ENCODE peak calls at places on chromosomes 6 and 20, in ten cellular contexts. D is coronary artery, U is endothelial cell, Q is fibroblast of pulmonary artery, H is astrocyte of the spinal cord, T is neural crest cell, G is foreskin keratinocyte, P is lung, B is GM12865, E is neural progenitor cell. X is an unnamed sample.

GRCh38 chr6:113317870-113318269 is 539.3 kb upstream of the MARCKS start:
- DNase-seq in D (no peak), U (peak), T (peak), Q (no peak), E (peak), G (no peak), B (no peak), H (no peak), P (no peak), X (peak)

GRCh38 chr6:44024597-44025219 is 102.5 kb downstream of the MRPL14 start:
- DNase-seq in H (no peak), D (no peak), B (no peak), U (no peak), G (no peak), P (no peak), T (no peak), E (no peak), Q (no peak), X (no peak)

GRCh38 chr20:4613718-4614620 is 107.7 kb upstream of the PRND start:
- DNase-seq in Q (peak), D (no peak), G (peak), H (peak), U (peak), E (peak), T (peak), P (no peak), B (peak), X (peak)

GRCh38 chr6:154123131-154123530 is 84.1 kb downstream of the OPRM1 start:
- DNase-seq in B (no peak), U (no peak), T (no peak), P (no peak), D (no peak), Q (no peak), G (no peak), E (peak), H (no peak), X (no peak)

GRCh38 chr6:112691289-112691688 is 344.2 kb downstream of the RFPL4B start:
- DNase-seq in T (no peak), Q (peak), D (no peak), P (no peak), H (peak), E (no peak), G (peak), B (no peak), U (no peak), X (no peak)

GRCh38 chr6:170441316-170441715 is 111.8 kb downstream of the PSMB1 start:
- DNase-seq in P (no peak), B (no peak), Q (no peak), T (no peak), G (no peak), H (peak), E (no peak), U (no peak), D (no peak), X (no peak)

GRCh38 chr6:157885876-157886275 is 62.8 kb downstream of the SNX9 start:
- DNase-seq in P (no peak), T (no peak), G (no peak), Q (no peak), E (no peak), D (no peak), H (no peak), B (no peak), U (no peak), X (no peak)

GRCh38 chr20:17419459-17419858 is 111.7 kb downstream of the BFSP1 start:
- DNase-seq in H (no peak), P (no peak), T (no peak), U (no peak), B (no peak), Q (no peak), G (no peak), E (no peak), D (no peak), X (no peak)

GRCh38 chr20:21513181-21513663 is 642 bp downstream of the NKX2-2 start:
- DNase-seq in E (peak), T (peak), B (no peak), H (no peak), U (no peak), G (no peak), P (no peak), Q (no peak), D (peak), X (peak)

GRCh38 chr6:170175644-170176620 is 114.9 kb downstream of the DLL1 start:
- DNase-seq in T (no peak), U (no peak), Q (no peak), H (no peak), B (no peak), P (no peak), G (no peak), D (peak), E (no peak), X (no peak)

GRCh38 chr6:116084284-116084683 is 16.4 kb upstream of the NT5DC1 start:
- DNase-seq in P (no peak), Q (no peak), D (no peak), E (no peak), T (no peak), U (no peak), B (no peak), H (no peak), G (no peak), X (no peak)

GRCh38 chr6:16108996-16109658 is 19.8 kb upstream of the MYLIP start:
- DNase-seq in D (no peak), G (no peak), E (no peak), H (no peak), T (no peak), U (no peak), P (peak), Q (peak), B (no peak), X (no peak)

GRCh38 chr20:47764154-47764734 is 21.0 kb downstream of the SULF2 start:
- DNase-seq in Q (no peak), D (no peak), H (no peak), G (no peak), B (peak), E (no peak), T (no peak), P (no peak), U (no peak), X (no peak)

GRCh38 chr6:135568366-135568765 is 70.8 kb upstream of the AHI1 start:
- DNase-seq in G (no peak), P (no peak), T (no peak), U (no peak), D (no peak), E (no peak), H (peak), B (peak), Q (peak), X (no peak)

GRCh38 chr6:97524846-97525245 is 241.8 kb upstream of the MMS22L start:
- DNase-seq in E (peak), H (peak), Q (no peak), G (peak), D (no peak), B (no peak), T (no peak), P (no peak), U (peak), X (peak)

GRCh38 chr6:88211446-88211845 is 45.3 kb upstream of the CNR1 start:
- DNase-seq in U (no peak), T (no peak), E (peak), B (no peak), Q (no peak), P (no peak), D (no peak), H (no peak), G (no peak), X (no peak)

GRCh38 chr20:41476446-41476845 is 109.8 kb upstream of the EMILIN3 start:
- DNase-seq in P (no peak), B (no peak), H (no peak), D (no peak), G (no peak), Q (no peak), E (no peak), U (no peak), T (no peak), X (no peak)

GRCh38 chr20:17542993-17543412 is 11.8 kb upstream of the BFSP1 start:
- DNase-seq in Q (peak), G (no peak), P (no peak), E (no peak), T (no peak), H (peak), B (no peak), D (no peak), U (no peak), X (no peak)

GRCh38 chr6:80235647-80236046 is 129.2 kb downstream of the BCKDHB start:
- DNase-seq in Q (no peak), T (no peak), U (no peak), B (no peak), E (no peak), H (no peak), G (no peak), P (no peak), D (no peak), X (no peak)

GRCh38 chr6:125884656-125885055 is 71.9 kb upstream of the HINT3 start:
- DNase-seq in G (no peak), E (no peak), P (no peak), Q (no peak), T (no peak), H (no peak), B (no peak), U (no peak), D (no peak), X (no peak)

GRCh38 chr6:135358251-135358821 is 139.2 kb downstream of the AHI1 start:
- DNase-seq in P (no peak), T (no peak), Q (peak), G (peak), B (no peak), E (no peak), H (peak), U (no peak), D (no peak), X (no peak)

GRCh38 chr20:22795897-22796296 is 211.5 kb upstream of the FOXA2 start:
- DNase-seq in B (no peak), P (no peak), D (peak), G (peak), U (no peak), H (peak), E (peak), T (no peak), Q (peak), X (no peak)

GRCh38 chr20:57648878-57649616 is 28.8 kb upstream of the ZBP1 start:
- DNase-seq in P (no peak), G (no peak), Q (no peak), T (no peak), D (peak), E (no peak), B (no peak), U (no peak), H (no peak), X (no peak)

GRCh38 chr6:26197736-26198625 is 110.8 kb downstream of the HFE start:
- DNase-seq in G (no peak), T (no peak), E (peak), D (no peak), H (peak), P (no peak), B (peak), Q (peak), U (no peak), X (no peak)

GRCh38 chr6:11806561-11807317 is 28.1 kb upstream of the ADTRP start:
- DNase-seq in D (no peak), E (no peak), P (no peak), B (no peak), U (no peak), H (no peak), T (no peak), Q (no peak), G (peak), X (no peak)

GRCh38 chr6:33014841-33015634 is 5.6 kb upstream of the HLA-DOA start:
- DNase-seq in G (no peak), E (peak), P (peak), H (peak), U (peak), Q (peak), T (peak), D (no peak), B (peak), X (no peak)

GRCh38 chr6:1312444-1313363 is 806 bp downstream of the FOXQ1 start:
- DNase-seq in E (peak), Q (no peak), D (no peak), G (no peak), P (no peak), U (peak), H (peak), B (no peak), T (no peak), X (peak)

GRCh38 chr6:13451181-13451700 is 36.2 kb downstream of the GFOD1 start:
- DNase-seq in D (peak), B (no peak), G (no peak), E (no peak), Q (no peak), T (no peak), H (no peak), P (no peak), U (no peak), X (no peak)

GRCh38 chr20:11056414-11056813 is 382.6 kb upstream of the JAG1 start:
- DNase-seq in U (no peak), T (no peak), D (no peak), E (no peak), G (no peak), Q (no peak), B (peak), H (no peak), P (no peak), X (no peak)

GRCh38 chr6:70289299-70289698 is 13.6 kb downstream of the COL9A1 start:
- DNase-seq in U (no peak), B (no peak), E (peak), D (no peak), H (no peak), T (no peak), G (no peak), P (no peak), Q (no peak), X (no peak)
- TF ChIP-seq CTCF in U (no peak), B (no peak), E (peak), D (no peak), H (peak), T (peak), G (peak), P (no peak), Q (no peak), X (peak)

GRCh38 chr20:50690979-50691584 is at the start of gene RIPOR3:
- DNase-seq in D (no peak), H (peak), T (peak), U (peak), E (peak), G (no peak), B (no peak), P (no peak), Q (no peak), X (peak)

GRCh38 chr20:50691585-50692552 is 527 bp upstream of the RIPOR3 start:
- DNase-seq in E (peak), G (peak), H (peak), T (peak), B (no peak), D (no peak), P (no peak), Q (peak), U (peak), X (no peak)

GRCh38 chr20:50689864-50690263 is 1.5 kb downstream of the RIPOR3 start:
- DNase-seq in G (no peak), T (no peak), U (no peak), D (no peak), Q (peak), E (no peak), B (no peak), P (no peak), H (no peak), X (no peak)

GRCh38 chr20:50692553-50692933 is 1.2 kb upstream of the RIPOR3 start:
- DNase-seq in U (no peak), T (no peak), D (no peak), B (no peak), E (no peak), G (no peak), H (no peak), Q (no peak), P (no peak), X (no peak)

DNA sequence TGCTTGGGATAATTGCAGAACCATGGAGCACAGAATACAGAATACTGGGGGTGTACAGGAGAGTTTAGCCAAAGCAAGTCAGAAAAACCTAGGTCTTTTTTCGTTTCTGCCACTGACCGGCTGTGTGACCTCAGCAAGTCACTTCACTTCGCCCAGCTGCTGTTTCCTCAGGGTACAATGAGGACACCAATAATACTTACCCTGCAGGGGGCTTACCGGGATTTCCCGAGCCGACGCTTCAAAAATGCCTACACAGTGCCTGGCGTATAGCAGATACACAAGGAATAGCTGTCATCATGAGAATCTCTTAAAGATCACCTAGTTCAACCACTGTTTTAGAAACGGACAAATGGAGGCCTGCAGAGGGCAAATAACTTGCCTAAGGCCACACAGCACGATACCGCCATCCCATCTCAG is 772 bp downstream of the RIPOR3 start:
- DNase-seq in G (no peak), U (peak), E (peak), H (peak), B (no peak), D (no peak), Q (no peak), P (no peak), T (no peak), X (no peak)
- TF ChIP-seq CTCF in G (no peak), U (no peak), E (no peak), H (no peak), B (no peak), D (no peak), Q (no peak), P (no peak), T (no peak), X (no peak)

GRCh38 chr20:38806855-38807655 is 1.6 kb downstream of the PPP1R16B start:
- DNase-seq in B (peak), T (no peak), E (peak), U (no peak), D (no peak), P (no peak), Q (no peak), G (no peak), H (no peak), X (peak)

GRCh38 chr20:38804682-38805501 is 605 bp upstream of the PPP1R16B start:
- DNase-seq in E (peak), G (no peak), U (peak), T (no peak), D (no peak), P (no peak), Q (peak), H (no peak), B (peak), X (no peak)

GRCh38 chr20:38804243-38804642 is 1.3 kb upstream of the PPP1R16B start:
- DNase-seq in E (peak), B (no peak), D (no peak), P (no peak), H (no peak), Q (no peak), T (no peak), U (no peak), G (no peak), X (no peak)

GRCh38 chr20:38805502-38805957 is at the start of gene PPP1R16B:
- DNase-seq in B (peak), H (no peak), E (peak), T (peak), P (no peak), D (no peak), U (peak), Q (peak), G (no peak), X (peak)

DNA sequence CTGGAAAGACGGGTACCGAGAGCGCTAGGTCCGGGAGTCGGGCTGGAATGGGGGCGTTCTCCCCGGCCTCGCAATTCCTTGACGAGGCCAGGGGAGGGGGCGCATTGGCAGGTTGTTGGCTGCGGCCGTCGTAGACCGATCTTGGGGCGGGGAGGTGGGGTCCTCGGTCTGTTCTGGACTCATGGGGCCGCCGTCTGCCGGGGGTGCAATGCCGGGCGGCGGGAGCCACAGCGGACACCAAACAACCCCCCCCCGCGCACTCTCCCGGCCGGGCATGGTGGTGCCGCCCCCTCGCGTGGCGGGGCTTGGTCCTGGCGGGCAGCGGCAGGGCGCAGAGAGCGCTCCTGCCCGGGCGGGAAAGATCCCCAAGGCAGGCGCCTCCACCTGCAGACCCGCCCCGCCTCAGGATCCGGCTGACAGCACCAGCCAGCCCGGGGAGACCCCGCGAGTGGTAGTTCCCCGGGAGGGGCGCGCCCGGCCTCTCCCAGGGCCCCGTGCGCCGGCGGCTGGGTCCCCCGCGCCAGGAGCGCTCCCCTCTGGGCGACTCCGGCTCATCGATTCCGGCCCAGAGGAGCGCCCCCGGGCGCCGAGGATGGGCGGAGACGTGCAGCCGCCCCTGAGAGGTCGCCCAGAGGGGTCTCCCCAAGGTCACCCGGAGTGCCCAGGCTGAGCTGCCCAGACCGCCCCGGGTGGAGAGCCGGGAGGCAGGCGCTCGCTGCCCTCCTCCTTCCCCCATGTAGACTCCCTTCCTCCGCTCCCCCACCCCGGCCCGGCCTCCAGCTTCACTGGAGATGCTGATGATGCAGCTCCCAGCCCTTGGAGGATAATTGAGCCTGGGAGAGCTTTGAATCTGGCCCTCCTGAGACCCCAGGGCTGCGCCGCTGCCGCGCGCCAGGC is 709 bp downstream of the PPP1R16B start:
- DNase-seq in U (peak), P (no peak), G (no peak), D (no peak), H (no peak), B (peak), E (peak), T (peak), Q (no peak), X (peak)
- TF ChIP-seq CTCF in U (peak), P (no peak), G (no peak), D (no peak), H (no peak), B (peak), E (peak), T (no peak), Q (no peak), X (no peak)

GRCh38 chr6:39902136-39902535 is 32.1 kb downstream of the MOCS1 start:
- DNase-seq in U (no peak), Q (no peak), G (no peak), H (no peak), D (no peak), B (no peak), P (no peak), T (no peak), E (no peak), X (no peak)

GRCh38 chr6:39901670-39902069 is 32.6 kb downstream of the MOCS1 start:
- DNase-seq in D (no peak), U (no peak), T (no peak), P (no peak), B (no peak), Q (no peak), H (no peak), G (no peak), E (no peak), X (no peak)

GRCh38 chr6:39901116-39901655 is 33.1 kb downstream of the MOCS1 start:
- DNase-seq in D (no peak), Q (no peak), P (no peak), G (no peak), H (no peak), E (no peak), T (no peak), B (no peak), U (no peak), X (no peak)

GRCh38 chr6:39903656-39904055 is 30.6 kb downstream of the MOCS1 start:
- DNase-seq in B (no peak), D (no peak), P (no peak), T (no peak), H (no peak), Q (no peak), G (no peak), U (no peak), E (no peak), X (no peak)

DNA sequence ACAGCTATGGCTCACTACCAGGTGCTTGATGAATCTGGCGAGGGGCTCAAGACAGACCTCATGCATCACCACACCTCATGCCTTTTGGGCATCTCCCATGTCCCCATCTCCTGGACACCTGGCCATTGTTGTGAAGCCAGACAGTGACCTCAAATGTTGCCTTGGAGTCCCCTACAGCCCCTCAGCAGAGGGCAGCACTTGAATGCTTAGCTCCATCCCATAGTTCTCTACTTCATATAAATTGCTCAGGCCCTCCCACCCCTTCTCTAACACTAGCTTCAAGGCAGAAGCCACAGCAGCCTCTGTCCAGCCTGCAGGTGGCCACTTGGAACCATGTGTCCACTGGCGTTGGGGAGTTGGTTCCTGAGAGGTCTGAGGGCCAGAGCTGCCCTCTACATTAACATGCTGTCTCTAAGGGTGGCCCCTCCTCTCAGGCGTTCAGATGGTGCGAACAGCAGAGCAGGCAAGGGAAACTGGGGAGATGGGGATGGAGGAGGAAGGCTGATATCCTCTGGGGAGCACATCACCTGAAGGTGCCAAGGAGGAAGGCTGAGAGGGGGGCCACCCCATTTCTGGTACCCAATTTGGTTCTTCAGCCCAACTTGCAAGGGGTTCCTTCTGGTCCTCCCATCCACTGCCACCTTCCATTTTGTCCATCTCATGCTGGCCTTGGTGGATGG is 31.3 kb downstream of the MOCS1 start:
- DNase-seq in B (no peak), H (no peak), U (no peak), D (no peak), G (no peak), T (no peak), E (no peak), Q (no peak), P (no peak), X (no peak)
- TF ChIP-seq CTCF in B (no peak), H (no peak), U (no peak), D (no peak), G (no peak), T (no peak), E (no peak), Q (no peak), P (no peak), X (no peak)